ENCODE peak calls at places on chromosomes 5 and 9, in six cellular contexts. T, E, F, W, G and M are unnamed samples.

GRCh38 chr5:72065751-72066255 is 41.5 kb upstream of the MAP1B start:
- DNase-seq in T (no peak), E (no peak), F (no peak), W (no peak), G (no peak), M (no peak)

GRCh38 chr9:122332083-122332482 is 38.7 kb upstream of the PTGS1 start:
- DNase-seq in T (no peak), E (no peak), F (no peak), W (no peak), G (no peak), M (no peak)

GRCh38 chr9:134384811-134385479 is 58.7 kb downstream of the RXRA start:
- DNase-seq in T (no peak), E (no peak), F (no peak), W (no peak), G (no peak), M (no peak)

GRCh38 chr5:169595172-169595820 is 11.7 kb downstream of the SPDL1 start:
- DNase-seq in T (no peak), E (no peak), F (no peak), W (no peak), G (no peak), M (no peak)

GRCh38 chr5:178363501-178364325 is 131.1 kb upstream of the PHYKPL start:
- DNase-seq in T (no peak), E (no peak), F (no peak), W (no peak), G (no peak), M (peak; percentile 21)

GRCh38 chr9:76109953-76110352 is 219.5 kb downstream of the PCSK5 start:
- DNase-seq in T (no peak), E (no peak), F (no peak), W (no peak), G (no peak), M (no peak)

GRCh38 chr9:134620751-134621557 is 20.6 kb upstream of the COL5A1 start:
- DNase-seq in T (no peak), E (no peak), F (no peak), W (no peak), G (peak; percentile 61), M (no peak)

GRCh38 chr5:128356011-128356410 is 182.0 kb downstream of the FBN2 start:
- DNase-seq in T (no peak), E (no peak), F (no peak), W (no peak), G (no peak), M (no peak)

GRCh38 chr9:136558373-136558772 is 12.5 kb upstream of the NOTCH1 start:
- DNase-seq in T (no peak), E (no peak), F (no peak), W (no peak), G (no peak), M (peak; percentile 8)

GRCh38 chr5:135553688-135554462 is 18.1 kb upstream of the NEUROG1 start:
- DNase-seq in T (no peak), E (peak; percentile 40), F (no peak), W (peak; percentile 60), G (no peak), M (no peak)

GRCh38 chr9:89608646-89609335 is 4.0 kb downstream of the GADD45G start:
- DNase-seq in T (no peak), E (no peak), F (peak; percentile 16), W (no peak), G (peak; percentile 20), M (no peak)

GRCh38 chr9:38211002-38211401 is 142.0 kb upstream of the SHB start:
- DNase-seq in T (no peak), E (no peak), F (no peak), W (no peak), G (no peak), M (no peak)

GRCh38 chr9:70517926-70518325 is 103.5 kb upstream of the KLF9 start:
- DNase-seq in T (no peak), E (no peak), F (no peak), W (no peak), G (no peak), M (no peak)

GRCh38 chr5:140182803-140183367 is 7.9 kb downstream of the CYSTM1 start:
- DNase-seq in T (no peak), E (no peak), F (peak; percentile 49), W (peak; percentile 64), G (no peak), M (peak; percentile 54)

GRCh38 chr9:111599092-111599947 is at the start of gene PTGR1:
- DNase-seq in T (peak; percentile 79), E (peak; percentile 76), F (peak; percentile 80), W (peak; percentile 85), G (peak; percentile 92), M (peak; percentile 88)

GRCh38 chr5:94469889-94470288 is 148.5 kb downstream of the KIAA0825 start:
- DNase-seq in T (no peak), E (no peak), F (no peak), W (no peak), G (no peak), M (no peak)

GRCh38 chr5:109865636-109866035 is 175.9 kb downstream of the MAN2A1 start:
- DNase-seq in T (no peak), E (no peak), F (peak; percentile 79), W (no peak), G (no peak), M (no peak)

GRCh38 chr5:146659961-146660360 is 144.0 kb upstream of the GPR151 start:
- DNase-seq in T (no peak), E (no peak), F (no peak), W (no peak), G (no peak), M (no peak)

GRCh38 chr5:223791-224190 is 5.7 kb downstream of the SDHA start:
- DNase-seq in T (no peak), E (no peak), F (no peak), W (no peak), G (no peak), M (no peak)

GRCh38 chr5:218457-219289 is 553 bp downstream of the SDHA start:
- DNase-seq in T (peak; percentile 60), E (peak; percentile 56), F (peak; percentile 52), W (peak; percentile 50), G (no peak), M (peak; percentile 76)

GRCh38 chr5:217860-218456 is at the start of the genes CCDC127 and SDHA:
- DNase-seq in T (peak; percentile 99), E (peak; percentile 98), F (peak; percentile 99), W (peak; percentile 93), G (peak; percentile 98), M (peak; percentile 98)

GRCh38 chr5:219492-219891 is 1.4 kb downstream of the SDHA start:
- DNase-seq in T (no peak), E (no peak), F (no peak), W (peak; percentile 29), G (no peak), M (no peak)

DNA sequence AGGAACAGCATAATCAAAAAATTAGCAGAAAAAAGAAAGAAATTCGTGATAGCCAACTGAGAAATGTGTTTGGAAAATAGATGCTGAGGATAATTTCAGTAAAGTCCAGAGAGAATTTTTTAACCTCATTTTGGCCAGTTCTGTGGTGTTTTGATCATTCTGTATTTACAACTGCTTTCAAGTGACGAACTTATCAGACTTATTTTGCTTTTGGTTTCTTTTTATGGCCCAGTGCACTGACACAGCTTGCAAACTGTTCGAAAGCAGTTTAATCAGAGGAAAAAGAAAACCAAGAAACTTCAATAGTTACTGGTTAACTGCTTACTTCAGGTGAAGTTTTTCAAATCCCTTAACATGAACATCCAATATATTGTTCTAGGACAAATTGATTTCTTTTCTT is 1.9 kb downstream of the SDHA start:
- DNase-seq in T (no peak), E (no peak), F (no peak), W (no peak), G (no peak), M (no peak)
- H3K4me3 ChIP-seq in T (peak overlapping the region; percentile 91), E (peak overlapping the region; percentile 98), F (no peak overlapping the region), W (peak overlapping the region; percentile 94), G (peak overlapping the region; percentile 73), M (peak overlapping the region; percentile 78)

GRCh38 chr5:180021900-180022299 is 49.7 kb downstream of the RNF130 start:
- DNase-seq in T (no peak), E (no peak), F (no peak), W (no peak), G (no peak), M (no peak)

GRCh38 chr5:180018661-180019060 is 52.9 kb downstream of the RNF130 start:
- DNase-seq in T (no peak), E (no peak), F (no peak), W (no peak), G (no peak), M (no peak)

GRCh38 chr5:180020176-180020575 is 51.4 kb downstream of the RNF130 start:
- DNase-seq in T (no peak), E (no peak), F (no peak), W (no peak), G (no peak), M (no peak)
- H3K9me3 ChIP-seq in T (no peaks in the 10 kb centered on the region), E (no peaks in the 10 kb centered on the region), F (no peaks in the 10 kb centered on the region), W (no peaks in the 10 kb centered on the region), G (no peaks in the 10 kb centered on the region), M (no peaks in the 10 kb centered on the region)

GRCh38 chr9:101435601-101436079 is at the start of gene ALDOB:
- DNase-seq in T (no peak), E (no peak), F (no peak), W (no peak), G (no peak), M (no peak)
- H3K27ac ChIP-seq in T (peak within 1 kb of the TSS; percentile 84), E (no peak within 1 kb of the TSS), F (peak within 1 kb of the TSS; percentile 72), W (no peak within 1 kb of the TSS), G (no peak within 1 kb of the TSS), M (no peak within 1 kb of the TSS)

GRCh38 chr9:129356871-129357772 is 179.1 kb upstream of the IER5L start:
- DNase-seq in T (no peak), E (no peak), F (no peak), W (no peak), G (no peak), M (no peak)
- H3K4me3 ChIP-seq in T (no peak overlapping the region), E (no peak overlapping the region), F (no peak overlapping the region), W (no peak overlapping the region), G (no peak overlapping the region), M (no peak overlapping the region)

GRCh38 chr9:21890696-21891095 is 88.3 kb downstream of the MTAP start:
- DNase-seq in T (no peak), E (no peak), F (no peak), W (no peak), G (no peak), M (no peak)
- H3K9me3 ChIP-seq in T (no peaks in the 10 kb centered on the region), E (peaks cover 53% of the 10 kb centered on the region), F (no peaks in the 10 kb centered on the region), W (no peaks in the 10 kb centered on the region), G (peaks cover 4% of the 10 kb centered on the region), M (peaks cover 5% of the 10 kb centered on the region)

GRCh38 chr5:95662946-95663345 is 16.4 kb downstream of the RFESD start:
- DNase-seq in T (no peak), E (no peak), F (no peak), W (no peak), G (no peak), M (no peak)
- H3K27ac ChIP-seq in T (no peak overlapping the region), E (no peak overlapping the region), F (no peak overlapping the region), W (no peak overlapping the region), G (no peak overlapping the region), M (no peak overlapping the region)